ENCODE peak calls at places on chromosomes 11 and 22, in seven cellular contexts. One of them, this sample, is unnamed.

GRCh38 chr11:2096001-2096918 is 42.9 kb downstream of the IGF2 start:
- DNase-seq in left lung: no peak
- DNase-seq in colonic mucosa: no peak
- DNase-seq in A673: no peak
- DNase-seq in brain microvascular endothelial cell: peak; percentile 47
- DNase-seq in RPMI7951: no peak
- DNase-seq in GM03348: peak; percentile 54
- DNase-seq in this sample: no peak

GRCh38 chr22:44881624-44882023 is 128.2 kb downstream of the PHF21B start:
- DNase-seq in brain microvascular endothelial cell: no peak
- DNase-seq in A673: no peak
- DNase-seq in RPMI7951: no peak
- DNase-seq in GM03348: no peak
- DNase-seq in colonic mucosa: no peak
- DNase-seq in left lung: no peak
- DNase-seq in this sample: no peak

GRCh38 chr22:25692965-25693565 is 48.9 kb upstream of the MYO18B start:
- DNase-seq in A673: no peak
- DNase-seq in RPMI7951: no peak
- DNase-seq in GM03348: no peak
- DNase-seq in brain microvascular endothelial cell: no peak
- DNase-seq in left lung: no peak
- DNase-seq in colonic mucosa: no peak
- DNase-seq in this sample: no peak

GRCh38 chr11:32729976-32730375 is 64.5 kb downstream of the CCDC73 start:
- DNase-seq in left lung: no peak
- DNase-seq in brain microvascular endothelial cell: no peak
- DNase-seq in RPMI7951: no peak
- DNase-seq in A673: no peak
- DNase-seq in colonic mucosa: no peak
- DNase-seq in GM03348: no peak
- DNase-seq in this sample: peak; percentile 39

GRCh38 chr22:31378123-31378522 is 21.3 kb upstream of the DRG1 start:
- DNase-seq in RPMI7951: no peak
- DNase-seq in A673: no peak
- DNase-seq in brain microvascular endothelial cell: peak; percentile 45
- DNase-seq in colonic mucosa: no peak
- DNase-seq in GM03348: peak; percentile 32
- DNase-seq in left lung: no peak
- DNase-seq in this sample: no peak

GRCh38 chr11:95140397-95141030 is 50.9 kb downstream of the ENDOD1 start:
- DNase-seq in RPMI7951: no peak
- DNase-seq in left lung: no peak
- DNase-seq in colonic mucosa: no peak
- DNase-seq in A673: no peak
- DNase-seq in GM03348: no peak
- DNase-seq in brain microvascular endothelial cell: peak; percentile 87
- DNase-seq in this sample: no peak

GRCh38 chr22:44702479-44703219 is 645 bp downstream of the PRR5 start:
- DNase-seq in colonic mucosa: peak; percentile 47
- DNase-seq in GM03348: peak; percentile 44
- DNase-seq in RPMI7951: peak; percentile 48
- DNase-seq in left lung: no peak
- DNase-seq in A673: peak; percentile 67
- DNase-seq in brain microvascular endothelial cell: peak; percentile 17
- DNase-seq in this sample: no peak

GRCh38 chr22:42608481-42609361 is 6.0 kb downstream of the POLDIP3 start:
- DNase-seq in colonic mucosa: no peak
- DNase-seq in brain microvascular endothelial cell: peak; percentile 63
- DNase-seq in left lung: no peak
- DNase-seq in GM03348: peak; percentile 64
- DNase-seq in RPMI7951: peak; percentile 79
- DNase-seq in A673: peak; percentile 95
- DNase-seq in this sample: peak; percentile 74

GRCh38 chr11:35539781-35540281 is 14.4 kb upstream of the PAMR1 start:
- DNase-seq in A673: no peak
- DNase-seq in colonic mucosa: peak; percentile 25
- DNase-seq in brain microvascular endothelial cell: peak; percentile 72
- DNase-seq in left lung: peak; percentile 64
- DNase-seq in RPMI7951: peak; percentile 89
- DNase-seq in GM03348: peak; percentile 77
- DNase-seq in this sample: no peak

GRCh38 chr11:818396-819128 is at the start of gene PNPLA2:
- DNase-seq in brain microvascular endothelial cell: no peak
- DNase-seq in RPMI7951: no peak
- DNase-seq in GM03348: peak; percentile 81
- DNase-seq in A673: no peak
- DNase-seq in colonic mucosa: peak; percentile 73
- DNase-seq in left lung: no peak
- DNase-seq in this sample: no peak

GRCh38 chr22:46300491-46300890 is 3.8 kb downstream of the GTSE1 start:
- DNase-seq in colonic mucosa: no peak
- DNase-seq in left lung: no peak
- DNase-seq in RPMI7951: no peak
- DNase-seq in GM03348: no peak
- DNase-seq in brain microvascular endothelial cell: no peak
- DNase-seq in A673: no peak
- DNase-seq in this sample: no peak

GRCh38 chr11:69308936-69309799 is 15.2 kb downstream of the MYEOV start:
- DNase-seq in A673: no peak
- DNase-seq in left lung: no peak
- DNase-seq in GM03348: no peak
- DNase-seq in brain microvascular endothelial cell: no peak
- DNase-seq in colonic mucosa: no peak
- DNase-seq in RPMI7951: no peak
- DNase-seq in this sample: no peak

GRCh38 chr11:129279326-129280026 is 87.4 kb upstream of the ARHGAP32 start:
- DNase-seq in colonic mucosa: peak; percentile 83
- DNase-seq in GM03348: peak; percentile 99
- DNase-seq in left lung: peak; percentile 83
- DNase-seq in RPMI7951: peak; percentile 80
- DNase-seq in A673: peak; percentile 94
- DNase-seq in brain microvascular endothelial cell: peak; percentile 38
- DNase-seq in this sample: peak; percentile 23

GRCh38 chr11:114058871-114059277 is 637 bp upstream of the ZBTB16 start:
- DNase-seq in A673: no peak
- DNase-seq in RPMI7951: no peak
- DNase-seq in left lung: no peak
- DNase-seq in colonic mucosa: no peak
- DNase-seq in brain microvascular endothelial cell: no peak
- DNase-seq in GM03348: no peak
- DNase-seq in this sample: no peak

GRCh38 chr11:2669926-2670469 is 29.8 kb downstream of the KCNQ1OT1 start:
- DNase-seq in brain microvascular endothelial cell: no peak
- DNase-seq in left lung: no peak
- DNase-seq in GM03348: no peak
- DNase-seq in A673: no peak
- DNase-seq in colonic mucosa: no peak
- DNase-seq in RPMI7951: no peak
- DNase-seq in this sample: no peak

GRCh38 chr11:134488913-134489312 is 76.9 kb upstream of the B3GAT1 start:
- DNase-seq in RPMI7951: no peak
- DNase-seq in colonic mucosa: no peak
- DNase-seq in left lung: no peak
- DNase-seq in A673: no peak
- DNase-seq in brain microvascular endothelial cell: no peak
- DNase-seq in GM03348: no peak
- DNase-seq in this sample: no peak

GRCh38 chr11:104529213-104529612 is 365.3 kb upstream of the PDGFD start:
- DNase-seq in colonic mucosa: no peak
- DNase-seq in left lung: no peak
- DNase-seq in brain microvascular endothelial cell: no peak
- DNase-seq in GM03348: no peak
- DNase-seq in A673: no peak
- DNase-seq in RPMI7951: no peak
- DNase-seq in this sample: no peak

GRCh38 chr11:68282141-68282860 is 10.5 kb upstream of the C11orf24 start:
- DNase-seq in left lung: no peak
- DNase-seq in RPMI7951: no peak
- DNase-seq in A673: no peak
- DNase-seq in colonic mucosa: no peak
- DNase-seq in GM03348: no peak
- DNase-seq in brain microvascular endothelial cell: no peak
- DNase-seq in this sample: no peak